ENCODE peak calls at places on chromosome 5, in five cellular contexts. M is HT-29; Q is stimulated activated CD8-positive, alpha-beta memory T cell treated with anti-CD3 and anti-CD28 coated beads, Interleukin-15, amount 100 ng/mL, for 4 hours; T is BJ; B is AG10803. U is an unnamed sample.

GRCh38 chr5:158013939-158014338 is 155.0 kb upstream of the CLINT1 start:
- DNase-seq in Q (no peak), T (no peak), B (peak; percentile 62), M (peak; percentile 30), U (peak; percentile 21)

GRCh38 chr5:40220260-40220659 is 459.5 kb upstream of the PTGER4 start:
- DNase-seq in B (no peak), T (no peak), M (no peak), Q (no peak), U (no peak)

GRCh38 chr5:74250304-74251102 is 390.0 kb downstream of the ENC1 start:
- DNase-seq in Q (no peak), B (no peak), T (no peak), M (no peak), U (no peak)

GRCh38 chr5:65157906-65158603 is 323.7 kb downstream of the ADAMTS6 start:
- DNase-seq in Q (no peak), T (no peak), B (no peak), M (peak; percentile 68), U (no peak)

GRCh38 chr5:65796269-65796668 is 74.3 kb downstream of the NLN start:
- DNase-seq in M (no peak), Q (no peak), B (no peak), T (no peak), U (no peak)

GRCh38 chr5:83503662-83504061 is 32.1 kb downstream of the VCAN start:
- DNase-seq in T (no peak), B (peak; percentile 45), M (no peak), Q (no peak), U (no peak)

GRCh38 chr5:179051784-179052183 is 8.4 kb upstream of the ZNF354C start:
- DNase-seq in M (no peak), T (no peak), B (no peak), Q (no peak), U (no peak)

GRCh38 chr5:10595678-10596309 is 31.9 kb downstream of the ANKRD33B start:
- DNase-seq in M (peak; percentile 32), B (peak; percentile 83), Q (no peak), T (peak; percentile 76), U (no peak)

GRCh38 chr5:136724161-136724560 is 358.8 kb upstream of the TRPC7 start:
- DNase-seq in Q (no peak), B (no peak), T (no peak), M (no peak), U (no peak)

GRCh38 chr5:159098285-159099048 is 1.2 kb downstream of the EBF1 start:
- DNase-seq in M (no peak), B (no peak), T (no peak), Q (no peak), U (no peak)

GRCh38 chr5:90529939-90530677 is 724 bp upstream of the LYSMD3 start:
- DNase-seq in M (peak; percentile 85), Q (peak; percentile 32), T (peak; percentile 24), B (peak; percentile 80), U (peak; percentile 63)

GRCh38 chr5:76602094-76602726 is 21.0 kb downstream of the F2RL2 start:
- DNase-seq in M (no peak), B (no peak), T (no peak), Q (no peak), U (no peak)

GRCh38 chr5:20470997-20471396 is 483.0 kb upstream of the CDH18 start:
- DNase-seq in M (no peak), Q (no peak), B (no peak), T (no peak), U (no peak)

GRCh38 chr5:122112063-122112462 is 17.3 kb upstream of the ZNF474 start:
- DNase-seq in Q (no peak), M (no peak), B (no peak), T (no peak), U (no peak)

GRCh38 chr5:115098041-115098702 is 71.5 kb downstream of the TRIM36 start:
- DNase-seq in T (peak; percentile 6), M (peak; percentile 66), B (peak; percentile 48), Q (no peak), U (peak; percentile 57)

GRCh38 chr5:32029291-32029690 is 144.8 kb downstream of the GOLPH3 start:
- DNase-seq in B (peak; percentile 49), M (no peak), Q (no peak), T (no peak), U (no peak)

GRCh38 chr5:57117601-57118000 is 56.3 kb upstream of the GPBP1 start:
- DNase-seq in B (no peak), Q (peak; percentile 17), T (no peak), M (peak; percentile 38), U (no peak)

GRCh38 chr5:141100243-141100805 is at the start of gene PCDHB3:
- DNase-seq in Q (no peak), M (peak; percentile 13), T (no peak), B (peak; percentile 32), U (no peak)

GRCh38 chr5:123094227-123094918 is 5.3 kb downstream of the PRDM6 start:
- DNase-seq in T (no peak), Q (no peak), M (no peak), B (no peak), U (no peak)

GRCh38 chr5:133873936-133874585 is 94.4 kb downstream of the C5orf15 start:
- DNase-seq in T (no peak), M (no peak), Q (no peak), B (peak; percentile 10), U (no peak)

GRCh38 chr5:71481441-71481840 is 26.0 kb downstream of the BDP1 start:
- DNase-seq in Q (no peak), T (no peak), M (no peak), B (no peak), U (no peak)

GRCh38 chr5:132471006-132471907 is 19.3 kb downstream of the IRF1 start:
- DNase-seq in B (no peak), Q (no peak), T (no peak), M (peak; percentile 63), U (no peak)

GRCh38 chr5:485943-486491 is 38.2 kb downstream of the SLC9A3 start:
- DNase-seq in Q (no peak), M (no peak), T (no peak), B (no peak), U (no peak)